ENCODE peak calls at places on chromosomes 13 and 19, in seven cellular contexts. X is Calu3, I is colonic mucosa, K is Caco-2, E is foreskin keratinocyte, Z is epithelial cell of esophagus, B is GM13976. G is an unnamed sample.

GRCh38 chr19:10390652-10391286 is 10.4 kb upstream of the TYK2 start:
- DNase-seq in Z (peak), K (peak), E (peak), I (peak), B (peak), X (peak), G (peak)

GRCh38 chr13:32323912-32324311 is 8.6 kb downstream of the BRCA2 start:
- DNase-seq in X (no peak), B (no peak), E (peak), Z (peak), K (no peak), I (no peak), G (no peak)

GRCh38 chr13:53873558-53873957 is 844.9 kb downstream of the OLFM4 start:
- DNase-seq in X (no peak), K (peak), I (no peak), E (no peak), B (no peak), Z (no peak), G (no peak)

GRCh38 chr13:74203576-74203975 is 69.4 kb upstream of the KLF12 start:
- DNase-seq in I (no peak), X (no peak), Z (no peak), B (no peak), K (no peak), E (no peak), G (no peak)

GRCh38 chr19:28949027-28949426 is 263.9 kb downstream of the UQCRFS1 start:
- DNase-seq in X (no peak), B (no peak), K (no peak), E (no peak), I (no peak), Z (no peak), G (no peak)

GRCh38 chr19:33519416-33519815 is 2.2 kb downstream of the PEPD start:
- DNase-seq in B (no peak), E (no peak), K (no peak), I (no peak), X (no peak), Z (no peak), G (no peak)

GRCh38 chr19:32675720-32676185 is at the start of gene RGS9BP:
- DNase-seq in X (peak), K (peak), B (peak), E (peak), Z (peak), I (peak), G (peak)

GRCh38 chr19:40216013-40216776 is 2.0 kb downstream of the TTC9B start:
- DNase-seq in Z (no peak), X (no peak), I (no peak), B (no peak), K (no peak), E (no peak), G (no peak)

GRCh38 chr19:18558595-18558994 is 925 bp downstream of the KXD1 start:
- DNase-seq in B (no peak), I (no peak), E (no peak), X (no peak), Z (no peak), K (no peak), G (no peak)

GRCh38 chr19:44677019-44677809 is 5.9 kb downstream of the CEACAM19 start:
- DNase-seq in I (no peak), E (peak), X (no peak), K (peak), Z (peak), B (no peak), G (no peak)

GRCh38 chr13:112722433-112723250 is 32.8 kb downstream of the ATP11A start:
- DNase-seq in B (no peak), E (peak), Z (peak), K (peak), I (no peak), X (peak), G (no peak)

GRCh38 chr19:46471116-46471733 is at the start of gene PNMA8A:
- DNase-seq in X (no peak), B (peak), Z (no peak), E (peak), K (no peak), I (no peak), G (peak)

GRCh38 chr19:39196860-39197562 is at the start of gene NCCRP1:
- DNase-seq in I (no peak), K (no peak), Z (no peak), X (no peak), B (peak), E (no peak), G (no peak)

GRCh38 chr19:13089139-13089856 is 13.4 kb downstream of the LYL1 start:
- DNase-seq in I (no peak), X (no peak), B (no peak), Z (no peak), E (no peak), K (no peak), G (no peak)

GRCh38 chr13:91375119-91375729 is 23.2 kb upstream of the GPC5 start:
- DNase-seq in X (no peak), B (peak), E (peak), Z (peak), K (no peak), I (no peak), G (no peak)

GRCh38 chr13:50452761-50453160 is 390.7 kb downstream of the DLEU7 start:
- DNase-seq in B (no peak), X (no peak), K (no peak), I (no peak), Z (no peak), E (no peak), G (no peak)

GRCh38 chr19:11247391-11247790 is 8.0 kb downstream of the ANGPTL8 start:
- DNase-seq in X (no peak), E (no peak), B (no peak), I (no peak), Z (no peak), K (no peak), G (peak)

GRCh38 chr19:55486043-55486970 is 1.3 kb downstream of the NAT14 start:
- DNase-seq in B (no peak), K (no peak), I (no peak), E (no peak), X (no peak), Z (no peak), G (peak)

GRCh38 chr13:114143806-114144605 is 11.6 kb upstream of the RASA3 start:
- DNase-seq in B (peak), K (no peak), Z (no peak), E (no peak), X (no peak), I (no peak), G (no peak)

GRCh38 chr13:103287659-103288058 is 221.4 kb upstream of the SLC10A2 start:
- DNase-seq in B (no peak), X (no peak), K (no peak), I (no peak), E (peak), Z (peak), G (no peak)

GRCh38 chr13:102333320-102334181 is 68.3 kb downstream of the FGF14 start:
- DNase-seq in X (no peak), B (no peak), I (no peak), E (no peak), K (no peak), Z (no peak), G (no peak)

GRCh38 chr13:66673401-66673800 is 556.7 kb downstream of the PCDH9 start:
- DNase-seq in B (no peak), X (no peak), Z (no peak), K (no peak), I (no peak), E (peak), G (no peak)

GRCh38 chr13:99062593-99062992 is 84.7 kb upstream of the DOCK9 start:
- DNase-seq in K (no peak), E (peak), B (no peak), Z (peak), I (no peak), X (no peak), G (no peak)

GRCh38 chr19:37519890-37520289 is 13.2 kb downstream of the ZNF793 start:
- DNase-seq in X (no peak), E (peak), Z (peak), K (no peak), I (no peak), B (no peak), G (no peak)

GRCh38 chr19:3109491-3109890 is 15.3 kb downstream of the GNA11 start:
- DNase-seq in X (no peak), Z (no peak), K (no peak), I (no peak), E (no peak), B (no peak), G (no peak)

GRCh38 chr19:3110126-3110825 is 16.1 kb downstream of the GNA11 start:
- DNase-seq in K (no peak), Z (no peak), B (no peak), I (no peak), E (no peak), X (no peak), G (no peak)

GRCh38 chr19:3107658-3108057 is 13.5 kb downstream of the GNA11 start:
- DNase-seq in B (no peak), Z (no peak), X (no peak), I (no peak), E (no peak), K (no peak), G (no peak)

GRCh38 chr19:3106509-3107141 is 12.5 kb downstream of the GNA11 start:
- DNase-seq in K (no peak), I (no peak), X (no peak), Z (no peak), E (no peak), B (no peak), G (peak)

GRCh38 chr19:3108775-3109174 is 14.6 kb downstream of the GNA11 start:
- DNase-seq in I (peak), K (peak), X (peak), E (no peak), B (peak), Z (peak), G (peak)
- TF ChIP-seq CTCF in I (peak), K (peak), X (peak), E (peak), B (peak), Z (peak), G (peak)

GRCh38 chr13:29771247-29771646 is 79.2 kb downstream of the UBL3 start:
- DNase-seq in B (no peak), X (no peak), Z (peak), K (no peak), E (peak), I (no peak), G (no peak)
- TF ChIP-seq CTCF in B (no peak), X (no peak), Z (no peak), K (peak), E (peak), I (peak), G (peak)

GRCh38 chr19:48445256-48445605 is 552 bp upstream of the GRWD1 start:
- DNase-seq in K (peak), B (peak), Z (peak), I (no peak), X (peak), E (peak), G (no peak)
- TF ChIP-seq CTCF in K (peak), B (peak), Z (peak), I (peak), X (peak), E (peak), G (peak)

DNA sequence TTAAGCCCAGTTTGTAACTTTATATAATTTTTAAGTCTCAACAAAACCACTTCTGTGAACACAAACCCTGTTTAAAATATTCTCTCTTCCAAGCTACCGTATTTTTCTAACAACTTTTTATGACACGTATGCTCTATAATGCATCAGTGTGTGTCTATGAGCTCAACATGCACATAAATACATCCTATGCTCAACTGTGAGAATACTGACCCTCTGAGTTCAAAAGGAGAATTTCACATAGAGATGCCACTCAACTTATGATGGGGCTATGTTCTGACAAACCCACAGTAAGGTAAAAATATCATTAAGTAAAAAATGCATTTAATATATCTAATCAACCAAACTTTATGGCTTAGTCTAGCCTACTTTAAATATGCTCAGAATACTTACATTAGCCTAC is 1139.7 kb upstream of the SPRY2 start:
- DNase-seq in E (no peak), K (no peak), I (no peak), B (no peak), Z (peak), X (no peak), G (no peak)
- TF ChIP-seq CTCF in E (peak), K (peak), I (no peak), B (no peak), Z (peak), X (no peak), G (no peak)

GRCh38 chr19:30073152-30074000 is 131.3 kb downstream of the URI1 start:
- DNase-seq in Z (no peak), E (no peak), X (no peak), K (peak), B (no peak), I (no peak), G (peak)
- TF ChIP-seq CTCF in Z (no peak), E (no peak), X (no peak), K (no peak), B (no peak), I (no peak), G (no peak)

GRCh38 chr13:80939581-80939980 is 598.7 kb upstream of the SPRY2 start:
- DNase-seq in K (no peak), I (no peak), X (no peak), Z (no peak), E (no peak), B (no peak), G (no peak)
- TF ChIP-seq CTCF in K (peak), I (no peak), X (no peak), Z (no peak), E (no peak), B (no peak), G (no peak)